ENCODE peak calls at places on chromosome 7, in six cellular contexts. P is PC-3, S is heart left ventricle, C is cardiac muscle cell, E is spleen, H is mammary epithelial cell. B is an unnamed sample.

GRCh38 chr7:108455833-108456677 is at the start of gene NRCAM:
- DNase-seq in C (peak; percentile 85), P (no peak), E (peak; percentile 80), S (no peak), H (peak; percentile 54), B (peak; percentile 51)

GRCh38 chr7:142338633-142339501 is 81.0 kb upstream of the PRSS58 start:
- DNase-seq in C (peak; percentile 77), E (no peak), P (peak; percentile 61), H (no peak), S (no peak), B (no peak)

GRCh38 chr7:117654780-117655179 is 175.0 kb downstream of the CFTR start:
- DNase-seq in S (no peak), H (peak; percentile 3), C (no peak), P (no peak), E (no peak), B (no peak)

GRCh38 chr7:30196408-30196807 is 61.6 kb downstream of the MTURN start:
- DNase-seq in H (peak; percentile 1), C (no peak), S (no peak), E (no peak), P (no peak), B (no peak)

GRCh38 chr7:107879400-107880035 is 11.5 kb upstream of the DLD start:
- DNase-seq in S (no peak), E (no peak), C (peak; percentile 65), H (peak; percentile 55), P (peak; percentile 70), B (no peak)

GRCh38 chr7:127252736-127253288 is at the start of gene GRM8:
- DNase-seq in P (peak; percentile 14), C (peak; percentile 87), S (peak; percentile 14), H (peak; percentile 30), E (peak; percentile 80), B (no peak)

GRCh38 chr7:95511716-95512260 is 26.0 kb downstream of the ASB4 start:
- DNase-seq in C (peak; percentile 75), P (peak; percentile 74), H (peak; percentile 44), E (no peak), S (peak; percentile 59), B (no peak)

GRCh38 chr7:33581239-33581638 is 324.1 kb upstream of the BMPER start:
- DNase-seq in P (peak; percentile 15), C (no peak), S (no peak), E (no peak), H (no peak), B (no peak)

GRCh38 chr7:112019932-112020331 is 186.3 kb downstream of the DOCK4 start:
- DNase-seq in E (no peak), S (no peak), P (no peak), C (no peak), H (no peak), B (no peak)

GRCh38 chr7:16403475-16403874 is 17.9 kb downstream of the CRPPA start:
- DNase-seq in P (no peak), C (no peak), S (no peak), H (no peak), E (no peak), B (no peak)

GRCh38 chr7:73436031-73436929 is 2.7 kb downstream of the FZD9 start:
- DNase-seq in E (no peak), H (no peak), C (no peak), S (no peak), P (peak; percentile 55), B (no peak)

GRCh38 chr7:22900784-22901183 is 78.1 kb upstream of the TOMM7 start:
- DNase-seq in S (no peak), H (no peak), C (no peak), E (no peak), P (no peak), B (no peak)

GRCh38 chr7:99325597-99326407 is at the start of gene ARPC1A:
- DNase-seq in C (peak; percentile 96), H (peak; percentile 92), S (peak; percentile 91), E (peak; percentile 97), P (peak; percentile 94), B (peak; percentile 96)

GRCh38 chr7:135512135-135512887 is 2.4 kb upstream of the CNOT4 start:
- DNase-seq in H (peak; percentile 53), C (peak; percentile 63), E (no peak), S (no peak), P (peak; percentile 81), B (peak; percentile 61)

GRCh38 chr7:101362334-101363195 is at the start of gene COL26A1:
- DNase-seq in P (no peak), S (peak; percentile 14), E (peak; percentile 77), H (no peak), C (peak; percentile 82), B (peak; percentile 21)

GRCh38 chr7:102230593-102230992 is 56.1 kb upstream of the SH2B2 start:
- DNase-seq in E (no peak), C (no peak), S (no peak), P (no peak), H (peak; percentile 10), B (no peak)

GRCh38 chr7:30459591-30460245 is 18.9 kb downstream of the NOD1 start:
- DNase-seq in E (no peak), S (no peak), H (no peak), P (peak; percentile 54), C (no peak), B (no peak)

GRCh38 chr7:45217358-45217757 is 59.8 kb downstream of the RAMP3 start:
- DNase-seq in P (peak; percentile 46), S (no peak), E (peak; percentile 73), H (no peak), C (peak; percentile 29), B (no peak)

GRCh38 chr7:132350741-132351140 is 225.5 kb downstream of the PLXNA4 start:
- DNase-seq in C (no peak), E (no peak), P (no peak), H (no peak), S (no peak), B (no peak)

GRCh38 chr7:55021951-55022617 is 3.3 kb downstream of the EGFR start:
- DNase-seq in C (no peak), E (no peak), S (no peak), P (no peak), H (peak; percentile 55), B (no peak)

GRCh38 chr7:116426428-116427156 is 72.9 kb upstream of the CAV2 start:
- DNase-seq in S (peak; percentile 36), H (peak; percentile 76), E (no peak), C (no peak), P (peak; percentile 96), B (no peak)

GRCh38 chr7:155953781-155954549 is 141.7 kb upstream of the SHH start:
- DNase-seq in S (no peak), E (no peak), H (no peak), C (no peak), P (no peak), B (no peak)

GRCh38 chr7:17298102-17298839 is at the start of gene AHR:
- DNase-seq in S (peak; percentile 94), C (peak; percentile 87), H (peak; percentile 87), E (peak; percentile 96), P (peak; percentile 89), B (peak; percentile 81)

GRCh38 chr7:2092279-2092678 is 140.5 kb downstream of the MAD1L1 start:
- DNase-seq in H (no peak), S (no peak), P (peak; percentile 20), E (no peak), C (no peak), B (no peak)

DNA sequence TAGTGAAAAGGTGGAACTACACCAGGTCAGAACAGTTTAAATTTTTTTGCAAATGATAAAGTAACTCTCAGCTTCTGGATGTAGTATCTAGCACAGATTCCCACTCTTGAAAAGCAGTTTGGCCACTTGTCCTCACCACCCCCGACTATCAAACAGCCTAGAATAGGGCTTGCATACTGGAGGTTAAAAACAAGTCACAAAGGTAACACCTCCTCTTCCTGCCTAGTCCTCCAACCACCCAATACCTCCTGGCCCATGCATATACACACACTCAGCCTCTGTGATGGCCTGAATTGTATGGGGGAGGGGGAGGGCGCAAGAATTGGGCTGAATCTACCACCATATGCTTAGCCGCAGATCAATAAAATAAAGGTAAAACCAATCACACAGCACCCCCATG is 5.7 kb downstream of the SKAP2 start:
- DNase-seq in P (no peak), C (no peak), S (no peak), H (peak; percentile 60), E (no peak), B (no peak)
- H3K4me1 ChIP-seq in P (peaks cover 24% of the 10 kb centered on the region), C (no peaks in the 10 kb centered on the region), S (no peaks in the 10 kb centered on the region), H (peaks cover 32% of the 10 kb centered on the region), E (peaks cover 84% of the 10 kb centered on the region), B (no peaks in the 10 kb centered on the region)

DNA sequence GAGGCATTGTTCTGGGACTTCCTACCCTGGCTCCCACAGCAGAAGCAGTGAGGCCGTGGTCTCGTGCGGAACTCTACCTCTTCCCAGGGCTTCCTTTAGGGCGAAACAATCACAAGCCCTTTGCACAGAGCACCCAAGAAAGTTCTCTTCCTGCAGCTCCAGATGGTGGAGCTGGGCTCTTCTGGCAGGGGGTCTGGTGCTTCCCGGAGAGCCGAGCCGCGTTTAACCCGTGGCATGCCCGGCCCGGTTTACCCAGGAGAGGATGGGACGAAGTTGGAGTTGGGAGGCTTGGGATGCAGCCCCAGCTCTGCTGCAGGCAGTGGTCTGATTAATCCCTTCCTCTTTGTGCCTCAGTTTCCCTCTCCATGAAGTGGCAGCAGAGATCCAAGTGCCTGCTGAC is 9.0 kb upstream of the ATP6V0E2 start:
- DNase-seq in C (no peak), H (no peak), E (no peak), P (no peak), S (no peak), B (no peak)
- H3K27ac ChIP-seq in C (no peak overlapping the region), H (no peak overlapping the region), E (no peak overlapping the region), P (no peak overlapping the region), S (no peak overlapping the region), B (peak overlapping the region; percentile 88)

GRCh38 chr7:157009778-157010587 is 480 bp downstream of the MNX1 start:
- DNase-seq in H (no peak), P (no peak), C (peak; percentile 46), E (peak; percentile 72), S (no peak), B (no peak)

GRCh38 chr7:157010588-157011332 is at the start of gene MNX1:
- DNase-seq in E (peak; percentile 83), P (peak; percentile 75), H (peak; percentile 83), C (peak; percentile 93), S (peak; percentile 28), B (peak; percentile 21)

GRCh38 chr7:157012113-157012547 is 1.7 kb upstream of the MNX1 start:
- DNase-seq in S (no peak), E (no peak), P (no peak), H (no peak), C (no peak), B (no peak)

GRCh38 chr7:157013101-157013500 is 2.6 kb upstream of the MNX1 start:
- DNase-seq in E (no peak), S (no peak), P (no peak), C (no peak), H (no peak), B (no peak)

GRCh38 chr7:157011333-157012112 is 1.1 kb upstream of the MNX1 start:
- DNase-seq in C (no peak), E (peak; percentile 67), S (no peak), P (peak; percentile 12), H (no peak), B (no peak)
- H3K4me1 ChIP-seq in C (no peaks in the 10 kb centered on the region), E (peaks cover 51% of the 10 kb centered on the region), S (peaks cover 3% of the 10 kb centered on the region), P (peaks cover 13% of the 10 kb centered on the region), H (peaks cover 19% of the 10 kb centered on the region), B (peaks cover 6% of the 10 kb centered on the region)

GRCh38 chr7:130413201-130413600 is 27.6 kb downstream of the CEP41 start:
- DNase-seq in S (no peak), P (no peak), C (no peak), E (no peak), H (no peak), B (no peak)

GRCh38 chr7:130415019-130415418 is 25.8 kb downstream of the CEP41 start:
- DNase-seq in P (no peak), S (no peak), E (no peak), C (no peak), H (no peak), B (no peak)

GRCh38 chr7:130409722-130410072 is 29.4 kb downstream of the CPA1 start:
- DNase-seq in E (no peak), P (no peak), S (no peak), H (no peak), C (no peak), B (no peak)

GRCh38 chr7:130409067-130409721 is 28.9 kb downstream of the CPA1 start:
- DNase-seq in E (no peak), S (no peak), H (no peak), P (no peak), C (peak; percentile 21), B (no peak)
- H3K27ac ChIP-seq in E (no peak overlapping the region), S (no peak overlapping the region), H (no peak overlapping the region), P (no peak overlapping the region), C (peak overlapping the region; percentile 46), B (no peak overlapping the region)